ENCODE peak calls at places on chromosome 18, in six cellular contexts. S is H9, N is IMR-90, X is neuronal stem cell, V is H1, M is mesenchymal stem cell. E is an unnamed sample.

GRCh38 chr18:48819276-48819675 is 131.5 kb downstream of the SMAD7 start:
- DNase-seq in S (peak; percentile 24), N (no peak), X (no peak), V (peak; percentile 33), M (no peak), E (no peak)

GRCh38 chr18:65937180-65937579 is 186.4 kb downstream of the CDH7 start:
- DNase-seq in S (no peak), N (no peak), X (no peak), V (no peak), M (no peak), E (no peak)

GRCh38 chr18:1050012-1050657 is 145.5 kb downstream of the ADCYAP1 start:
- DNase-seq in S (no peak), N (no peak), X (no peak), V (no peak), M (no peak), E (no peak)

GRCh38 chr18:76447268-76447890 is 47.7 kb downstream of the ZNF516 start:
- DNase-seq in S (no peak), N (no peak), X (no peak), V (no peak), M (peak; percentile 2), E (no peak)

GRCh38 chr18:74286106-74286856 is 5.5 kb downstream of the CYB5A start:
- DNase-seq in S (no peak), N (peak; percentile 19), X (no peak), V (no peak), M (no peak), E (no peak)

GRCh38 chr18:79509536-79509930 is 113.8 kb downstream of the NFATC1 start:
- DNase-seq in S (no peak), N (no peak), X (no peak), V (no peak), M (no peak), E (no peak)

GRCh38 chr18:77145364-77145901 is 12.8 kb upstream of the MBP start:
- DNase-seq in S (peak; percentile 11), N (no peak), X (no peak), V (no peak), M (no peak), E (no peak)

GRCh38 chr18:77218642-77219041 is 31.0 kb upstream of the GALR1 start:
- DNase-seq in S (no peak), N (no peak), X (no peak), V (no peak), M (no peak), E (peak; percentile 21)

GRCh38 chr18:68701353-68701752 is 13.6 kb downstream of the TMX3 start:
- DNase-seq in S (no peak), N (no peak), X (no peak), V (no peak), M (no peak), E (no peak)
- H2BK15ac ChIP-seq in S (no peak overlapping the region), N (no peak overlapping the region), X (no peak overlapping the region), V (no peak overlapping the region), M (no peak overlapping the region), E (no peak overlapping the region)

GRCh38 chr18:8611916-8612576 is 2.8 kb downstream of the RAB12 start:
- DNase-seq in S (no peak), N (no peak), X (no peak), V (no peak), M (no peak), E (no peak)

GRCh38 chr18:8610442-8610801 is 1.2 kb downstream of the RAB12 start:
- DNase-seq in S (no peak), N (peak; percentile 19), X (no peak), V (no peak), M (peak; percentile 61), E (no peak)

GRCh38 chr18:8607776-8608682 is 1.2 kb upstream of the RAB12 start:
- DNase-seq in S (no peak), N (peak; percentile 45), X (no peak), V (no peak), M (peak; percentile 9), E (no peak)

GRCh38 chr18:8605974-8606373 is 3.3 kb upstream of the RAB12 start:
- DNase-seq in S (no peak), N (no peak), X (no peak), V (no peak), M (no peak), E (no peak)

DNA sequence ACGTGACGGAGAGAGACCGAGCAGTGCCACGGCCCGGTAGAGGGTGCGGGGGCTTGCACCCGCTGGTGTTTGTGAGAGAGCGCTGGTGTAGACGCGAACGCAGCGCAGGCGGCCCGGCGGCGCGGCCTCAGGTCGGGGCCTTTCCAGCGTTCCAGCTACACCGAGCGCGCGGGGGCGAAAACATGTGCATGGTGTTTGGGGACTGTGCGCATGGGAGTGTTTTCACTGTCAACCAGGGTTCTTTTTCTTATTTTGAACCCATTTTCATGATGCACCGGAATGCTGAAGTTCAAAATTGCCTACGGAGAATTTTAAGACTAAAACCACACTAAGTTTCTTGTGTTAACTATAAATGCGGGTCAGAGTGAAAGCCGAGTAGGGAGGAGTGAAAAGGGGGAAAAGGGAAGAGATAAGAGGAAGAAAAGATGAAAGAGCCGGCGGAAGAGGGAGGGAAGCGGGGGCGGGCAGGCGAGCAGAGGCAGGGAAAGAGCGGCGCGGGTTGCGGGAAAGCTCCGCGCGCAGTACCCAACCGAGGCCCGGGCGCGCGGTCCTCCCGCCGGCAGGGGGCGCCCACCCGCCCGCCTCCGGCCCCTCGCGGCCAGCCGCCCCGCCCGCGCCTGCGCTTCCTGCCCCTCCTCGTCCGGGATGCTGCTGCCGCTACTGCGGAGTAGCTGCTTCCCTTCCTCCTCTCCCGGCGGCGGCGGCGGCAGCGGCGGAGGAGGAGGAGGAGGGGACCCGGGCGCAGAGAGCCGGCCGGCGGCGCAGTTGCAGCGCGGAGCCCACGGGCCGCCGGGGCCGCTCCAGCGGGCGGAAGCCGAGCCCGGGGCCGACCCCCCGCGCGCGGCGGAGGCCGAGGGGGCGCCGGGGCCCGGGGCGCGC is at the start of gene RAB12:
- DNase-seq in S (peak; percentile 83), N (peak; percentile 83), X (peak; percentile 79), V (peak; percentile 87), M (peak; percentile 84), E (peak; percentile 92)
- H4K8ac ChIP-seq in S (no peak within 1 kb of the TSS), N (peak within 1 kb of the TSS; percentile 87), X (no peak within 1 kb of the TSS), V (peak within 1 kb of the TSS; percentile 64), M (peak within 1 kb of the TSS; percentile 90), E (peak within 1 kb of the TSS; percentile 94)

DNA sequence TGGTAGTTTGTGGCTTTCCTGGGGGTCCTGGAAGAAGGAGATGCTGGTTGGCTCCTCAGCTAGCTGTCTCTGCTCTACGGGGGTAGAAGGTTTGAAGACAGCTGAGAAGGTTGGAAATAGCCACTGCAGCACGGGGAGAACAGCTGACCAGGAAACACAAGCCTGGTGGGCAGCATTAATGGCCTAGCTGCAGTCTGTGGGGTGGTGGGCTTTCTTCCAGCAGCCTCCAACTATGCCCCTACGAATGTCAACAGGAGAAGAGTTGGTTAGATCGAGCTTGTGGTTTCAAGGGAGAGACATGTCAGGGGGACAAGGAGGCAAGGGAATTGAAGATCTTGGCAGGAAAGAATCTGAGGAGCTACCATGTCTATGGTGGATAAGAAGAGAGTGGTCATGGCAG is 38.9 kb downstream of the PMAIP1 start:
- DNase-seq in S (no peak), N (no peak), X (no peak), V (no peak), M (no peak), E (no peak)
- H3K23ac ChIP-seq in S (no peak overlapping the region), N (peak overlapping the region; percentile 43), X (no peak overlapping the region), V (no peak overlapping the region), M (no peak overlapping the region), E (no peak overlapping the region)

GRCh38 chr18:50863840-50864239 is 15.1 kb upstream of the ME2 start:
- DNase-seq in S (no peak), N (no peak), X (no peak), V (no peak), M (no peak), E (no peak)
- H2BK15ac ChIP-seq in S (no peak overlapping the region), N (no peak overlapping the region), X (no peak overlapping the region), V (no peak overlapping the region), M (no peak overlapping the region), E (no peak overlapping the region)

DNA sequence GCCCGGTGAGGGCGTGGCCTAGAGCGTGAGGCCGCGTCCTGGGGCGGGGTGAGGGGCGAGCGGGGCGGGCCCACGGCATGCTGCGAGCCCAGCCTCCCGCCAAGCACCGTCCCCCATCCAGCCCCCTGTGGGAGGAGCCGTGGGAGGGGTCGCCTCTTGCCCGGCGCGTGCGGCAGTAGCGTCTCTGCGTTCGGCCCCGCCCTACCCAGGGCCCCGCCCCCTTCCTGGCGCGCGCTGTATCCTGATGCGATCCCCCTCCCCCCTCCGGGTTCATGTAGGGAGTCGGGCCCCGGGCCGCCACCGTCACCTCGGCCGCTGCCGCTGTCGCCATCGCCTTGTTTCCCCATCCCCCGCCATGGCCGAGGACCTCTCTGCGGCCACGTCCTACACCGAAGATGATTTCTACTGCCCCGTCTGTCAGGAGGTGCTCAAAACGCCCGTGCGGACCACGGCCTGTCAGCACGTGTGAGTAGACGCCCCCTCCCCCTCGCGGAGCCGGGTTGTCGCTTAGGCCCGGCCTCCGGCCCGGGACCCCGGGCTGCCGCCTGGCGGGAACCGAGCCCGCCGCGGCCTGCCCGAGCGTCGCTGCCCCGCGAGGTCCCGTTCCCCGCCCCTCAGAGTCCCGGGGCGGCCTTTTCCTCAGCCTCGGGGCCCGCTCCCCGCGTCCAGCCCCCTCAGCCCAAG is 890 bp downstream of the RNF138 start:
- DNase-seq in S (peak; percentile 98), N (peak; percentile 94), X (peak; percentile 95), V (peak; percentile 99), M (peak; percentile 97), E (peak; percentile 98)
- H4K8ac ChIP-seq in S (no peak overlapping the region), N (peak overlapping the region; percentile 20), X (no peak overlapping the region), V (peak overlapping the region; percentile 82), M (peak overlapping the region; percentile 58), E (no peak overlapping the region)

DNA sequence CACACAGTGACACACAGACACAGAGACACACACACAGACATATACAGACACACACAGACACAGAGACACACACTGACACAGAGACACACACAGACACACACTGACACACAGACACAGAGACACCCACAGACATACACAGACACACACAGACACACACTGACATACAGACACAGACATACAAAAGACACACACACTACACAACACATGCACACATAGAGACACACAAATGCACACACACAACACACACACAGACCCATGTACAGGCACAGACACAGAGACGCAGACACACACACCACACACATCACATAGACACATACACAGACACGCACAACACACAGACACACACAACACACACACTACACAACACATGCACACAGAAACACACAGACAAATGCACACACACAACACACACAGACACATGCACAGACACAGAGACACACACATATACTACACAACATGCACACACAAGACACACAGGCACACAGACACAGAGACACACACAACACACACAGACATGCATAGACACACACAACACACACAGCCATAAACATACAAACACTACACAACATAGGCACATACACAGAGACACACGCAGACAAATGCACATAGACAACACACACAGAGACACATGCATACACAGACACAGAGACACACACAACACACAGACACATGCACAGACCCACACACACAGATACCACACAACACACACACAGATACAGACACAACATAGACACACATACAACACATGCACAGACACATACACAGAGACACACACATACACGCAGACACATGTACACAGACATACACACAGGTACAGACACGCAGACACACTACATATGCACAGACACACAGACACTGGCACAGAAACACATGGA is 120.5 kb downstream of the BCL2 start:
- DNase-seq in S (no peak), N (no peak), X (no peak), V (no peak), M (no peak), E (no peak)
- H3K23ac ChIP-seq in S (no peak overlapping the region), N (peak overlapping the region; percentile 24), X (no peak overlapping the region), V (no peak overlapping the region), M (no peak overlapping the region), E (peak overlapping the region; percentile 31)

GRCh38 chr18:12165038-12165768 is 71.6 kb downstream of the ANKRD62 start:
- DNase-seq in S (no peak), N (no peak), X (no peak), V (no peak), M (no peak), E (no peak)
- H2BK15ac ChIP-seq in S (no peak overlapping the region), N (no peak overlapping the region), X (no peak overlapping the region), V (no peak overlapping the region), M (no peak overlapping the region), E (no peak overlapping the region)

E was measured in mesendoderm.